ENCODE peak calls at places on chromosomes 7 and 10, in eight cellular contexts. V is lower leg skin, T is HAP-1, Y is right lobe of liver, X is PC-3, K is AG10803, Q is endodermal cell, D is fibroblast of the aortic adventitia. B is an unnamed sample.

GRCh38 chr10:19847321-19847720 is 31.1 kb downstream of the PLXDC2 start:
- DNase-seq in Q (no peak), D (peak), K (peak), T (no peak), Y (no peak), V (no peak), X (no peak), B (no peak)

GRCh38 chr7:27784399-27785053 is 44.6 kb downstream of the TAX1BP1 start:
- DNase-seq in Y (no peak), D (peak), K (peak), Q (no peak), V (no peak), T (peak), X (peak), B (no peak)

GRCh38 chr7:149569025-149569725 is 71.6 kb upstream of the ZNF746 start:
- DNase-seq in V (no peak), K (peak), D (no peak), X (no peak), T (no peak), Q (peak), Y (no peak), B (no peak)

GRCh38 chr10:132641401-132641800 is 103.8 kb downstream of the INPP5A start:
- DNase-seq in V (no peak), D (no peak), Q (no peak), Y (no peak), T (no peak), X (no peak), K (no peak), B (no peak)

GRCh38 chr10:86944907-86945306 is 12.5 kb downstream of the MMRN2 start:
- DNase-seq in T (no peak), Q (no peak), V (no peak), D (no peak), Y (peak), X (no peak), K (no peak), B (no peak)

GRCh38 chr10:112362833-112363232 is 11.1 kb upstream of the ACSL5 start:
- DNase-seq in K (peak), V (no peak), T (no peak), Y (peak), X (no peak), D (peak), Q (no peak), B (no peak)

GRCh38 chr10:111338035-111338434 is 261.2 kb downstream of the ADRA2A start:
- DNase-seq in T (no peak), Q (no peak), K (no peak), X (no peak), Y (no peak), D (no peak), V (no peak), B (no peak)

GRCh38 chr10:52883996-52884871 is 111.7 kb upstream of the MBL2 start:
- DNase-seq in Y (peak), X (peak), V (no peak), Q (peak), T (peak), D (peak), K (peak), B (no peak)

GRCh38 chr10:43249151-43249961 is 17.5 kb downstream of the RASGEF1A start:
- DNase-seq in Y (peak), T (peak), V (no peak), K (no peak), X (no peak), Q (peak), D (no peak), B (peak)

GRCh38 chr10:23432639-23433038 is 6.2 kb upstream of the OTUD1 start:
- DNase-seq in V (no peak), Q (no peak), X (peak), T (no peak), Y (no peak), K (peak), D (no peak), B (no peak)

GRCh38 chr10:98038333-98038732 is 7.9 kb upstream of the CRTAC1 start:
- DNase-seq in K (no peak), T (no peak), X (no peak), Q (peak), V (no peak), Y (no peak), D (no peak), B (no peak)

GRCh38 chr7:27633062-27633461 is 29.6 kb downstream of the HIBADH start:
- DNase-seq in K (no peak), D (no peak), T (no peak), Q (no peak), Y (no peak), V (no peak), X (peak), B (no peak)

GRCh38 chr10:45464958-45465567 is 91.0 kb downstream of the ALOX5 start:
- DNase-seq in Q (peak), K (peak), D (peak), Y (peak), V (peak), X (peak), T (peak), B (peak)

GRCh38 chr7:124113040-124113439 is 80.2 kb upstream of the TMEM229A start:
- DNase-seq in K (no peak), Q (no peak), T (no peak), X (no peak), D (no peak), Y (no peak), V (no peak), B (no peak)

GRCh38 chr10:31157125-31157983 is 125.7 kb upstream of the ZNF438 start:
- DNase-seq in D (peak), T (no peak), Q (no peak), Y (no peak), X (no peak), K (peak), V (no peak), B (peak)
- H3K4me3 ChIP-seq in D (no peak), T (no peak), Q (no peak), Y (no peak), X (no peak), K (no peak), V (no peak), B (no peak)

DNA sequence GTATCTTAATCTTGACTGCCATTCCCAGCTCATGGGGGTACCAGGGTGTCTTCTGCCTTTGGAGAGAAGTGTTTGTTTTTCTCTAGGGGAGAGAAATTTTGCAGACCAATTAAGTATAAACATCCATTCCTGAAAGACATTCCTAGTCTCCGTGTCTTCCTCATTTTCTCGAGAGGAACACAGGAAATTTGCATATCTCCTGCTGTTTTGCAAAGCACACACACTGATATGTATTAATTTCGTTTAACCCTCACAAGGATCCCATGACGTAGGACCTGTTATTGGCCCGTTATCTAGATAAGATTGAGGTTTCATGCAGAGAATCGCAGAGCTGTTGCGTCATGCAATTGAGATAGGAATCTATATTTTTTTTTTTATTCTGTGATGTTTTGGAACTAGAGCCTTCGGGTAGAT is 944 bp downstream of the RHBDD2 start:
- DNase-seq in Y (no peak), K (no peak), D (peak), X (no peak), Q (no peak), T (no peak), V (no peak), B (no peak)
- H3K4me3 ChIP-seq in Y (peak), K (peak), D (peak), X (peak), Q (peak), T (peak), V (no peak), B (peak)

GRCh38 chr10:95963992-95964391 is 56.2 kb downstream of the CC2D2B start:
- DNase-seq in T (no peak), D (no peak), V (no peak), X (no peak), K (no peak), Y (no peak), Q (no peak), B (no peak)

GRCh38 chr10:95963202-95963991 is 55.6 kb downstream of the CC2D2B start:
- DNase-seq in X (no peak), K (no peak), Y (no peak), D (no peak), V (no peak), Q (no peak), T (no peak), B (no peak)

GRCh38 chr10:95964786-95965185 is 57.0 kb downstream of the CC2D2B start:
- DNase-seq in X (no peak), K (peak), V (no peak), T (no peak), Q (no peak), Y (no peak), D (peak), B (no peak)
- H3K4me3 ChIP-seq in X (no peak), K (no peak), V (no peak), T (no peak), Q (no peak), Y (no peak), D (no peak), B (no peak)

GRCh38 chr10:62671104-62671503 is 133.4 kb upstream of the ADO start:
- DNase-seq in K (no peak), X (no peak), Y (no peak), Q (no peak), V (no peak), D (no peak), T (no peak), B (no peak)
- H3K4me3 ChIP-seq in K (no peak), X (no peak), Y (no peak), Q (no peak), V (no peak), D (no peak), T (no peak), B (no peak)

GRCh38 chr10:102641398-102641797 is 2.9 kb upstream of the TRIM8 start:
- DNase-seq in V (no peak), Q (no peak), D (no peak), T (no peak), K (no peak), X (no peak), Y (no peak), B (no peak)
- H3K4me3 ChIP-seq in V (no peak), Q (peak), D (peak), T (peak), K (no peak), X (peak), Y (peak), B (peak)